ENCODE peak calls at places on chromosomes 6 and 20, in eight cellular contexts. One of them, this sample, is unnamed. For H3K4me1, the result is how much of the 10 kb centered on the place peaks cover.

GRCh38 chr6:3316363-3316762 is 57.6 kb downstream of the PSMG4 start:
- DNase-seq in lower lobe of right lung: no peak
- DNase-seq in tibial nerve: no peak
- DNase-seq in body of pancreas: no peak
- DNase-seq in transverse colon: no peak
- DNase-seq in psoas muscle: peak
- DNase-seq in thoracic aorta: no peak
- DNase-seq in prostate gland: no peak
- DNase-seq in this sample: no peak

GRCh38 chr20:37347891-37348642 is 2.1 kb downstream of the SRC start:
- DNase-seq in prostate gland: no peak
- DNase-seq in psoas muscle: no peak
- DNase-seq in thoracic aorta: no peak
- DNase-seq in tibial nerve: no peak
- DNase-seq in lower lobe of right lung: no peak
- DNase-seq in body of pancreas: no peak
- DNase-seq in transverse colon: no peak
- DNase-seq in this sample: peak

GRCh38 chr6:70524721-70525286 is 41.9 kb upstream of the SDHAF4 start:
- DNase-seq in transverse colon: no peak
- DNase-seq in body of pancreas: no peak
- DNase-seq in psoas muscle: no peak
- DNase-seq in prostate gland: no peak
- DNase-seq in tibial nerve: no peak
- DNase-seq in lower lobe of right lung: no peak
- DNase-seq in thoracic aorta: no peak
- DNase-seq in this sample: no peak

GRCh38 chr20:10540636-10541493 is 105.8 kb downstream of the SLX4IP start:
- DNase-seq in tibial nerve: no peak
- DNase-seq in prostate gland: no peak
- DNase-seq in thoracic aorta: no peak
- DNase-seq in lower lobe of right lung: no peak
- DNase-seq in transverse colon: no peak
- DNase-seq in psoas muscle: no peak
- DNase-seq in body of pancreas: no peak
- DNase-seq in this sample: no peak

GRCh38 chr20:45576995-45577394 is 2.1 kb downstream of the WFDC8 start:
- DNase-seq in psoas muscle: no peak
- DNase-seq in thoracic aorta: no peak
- DNase-seq in tibial nerve: no peak
- DNase-seq in prostate gland: no peak
- DNase-seq in transverse colon: no peak
- DNase-seq in lower lobe of right lung: no peak
- DNase-seq in body of pancreas: no peak
- DNase-seq in this sample: no peak

GRCh38 chr6:158593670-158594069 is 33.8 kb downstream of the TMEM181 start:
- DNase-seq in body of pancreas: no peak
- DNase-seq in thoracic aorta: no peak
- DNase-seq in psoas muscle: no peak
- DNase-seq in prostate gland: no peak
- DNase-seq in transverse colon: no peak
- DNase-seq in tibial nerve: no peak
- DNase-seq in lower lobe of right lung: no peak
- DNase-seq in this sample: no peak

GRCh38 chr20:49832632-49833327 is 20.2 kb downstream of the SLC9A8 start:
- DNase-seq in psoas muscle: no peak
- DNase-seq in prostate gland: peak
- DNase-seq in thoracic aorta: no peak
- DNase-seq in tibial nerve: no peak
- DNase-seq in transverse colon: no peak
- DNase-seq in body of pancreas: no peak
- DNase-seq in lower lobe of right lung: no peak
- DNase-seq in this sample: no peak

GRCh38 chr6:106103728-106104109 is 17.6 kb downstream of the PRDM1 start:
- DNase-seq in thoracic aorta: no peak
- DNase-seq in psoas muscle: no peak
- DNase-seq in body of pancreas: no peak
- DNase-seq in prostate gland: peak
- DNase-seq in tibial nerve: no peak
- DNase-seq in transverse colon: peak
- DNase-seq in lower lobe of right lung: no peak
- DNase-seq in this sample: no peak

GRCh38 chr6:30813623-30814136 is 69.3 kb upstream of the IER3 start:
- DNase-seq in tibial nerve: no peak
- DNase-seq in lower lobe of right lung: no peak
- DNase-seq in psoas muscle: no peak
- DNase-seq in prostate gland: no peak
- DNase-seq in thoracic aorta: no peak
- DNase-seq in transverse colon: peak
- DNase-seq in body of pancreas: no peak
- DNase-seq in this sample: no peak

GRCh38 chr6:137697267-137697938 is 169.7 kb upstream of the TNFAIP3 start:
- DNase-seq in body of pancreas: peak
- DNase-seq in psoas muscle: no peak
- DNase-seq in tibial nerve: no peak
- DNase-seq in transverse colon: peak
- DNase-seq in lower lobe of right lung: no peak
- DNase-seq in thoracic aorta: no peak
- DNase-seq in prostate gland: no peak
- DNase-seq in this sample: no peak

GRCh38 chr6:167452338-167453081 is 127.6 kb downstream of the TTLL2 start:
- DNase-seq in lower lobe of right lung: no peak
- DNase-seq in prostate gland: no peak
- DNase-seq in psoas muscle: no peak
- DNase-seq in thoracic aorta: no peak
- DNase-seq in body of pancreas: no peak
- DNase-seq in transverse colon: no peak
- DNase-seq in tibial nerve: no peak
- DNase-seq in this sample: no peak

GRCh38 chr6:118660218-118660569 is 8.8 kb upstream of the CEP85L start:
- DNase-seq in transverse colon: no peak
- DNase-seq in body of pancreas: peak
- DNase-seq in lower lobe of right lung: no peak
- DNase-seq in prostate gland: peak
- DNase-seq in thoracic aorta: no peak
- DNase-seq in psoas muscle: no peak
- DNase-seq in tibial nerve: no peak
- DNase-seq in this sample: no peak

GRCh38 chr6:81228912-81229540 is 523.5 kb downstream of the TENT5A start:
- DNase-seq in psoas muscle: no peak
- DNase-seq in transverse colon: no peak
- DNase-seq in tibial nerve: no peak
- DNase-seq in thoracic aorta: no peak
- DNase-seq in lower lobe of right lung: no peak
- DNase-seq in prostate gland: no peak
- DNase-seq in body of pancreas: no peak
- DNase-seq in this sample: no peak

GRCh38 chr20:1392443-1392692 is 486 bp downstream of the FKBP1A start:
- DNase-seq in thoracic aorta: no peak
- DNase-seq in body of pancreas: peak
- DNase-seq in tibial nerve: no peak
- DNase-seq in prostate gland: no peak
- DNase-seq in psoas muscle: no peak
- DNase-seq in lower lobe of right lung: no peak
- DNase-seq in transverse colon: peak
- DNase-seq in this sample: no peak

GRCh38 chr20:50992733-50993457 is 30.0 kb downstream of the KCNG1 start:
- DNase-seq in prostate gland: peak
- DNase-seq in tibial nerve: no peak
- DNase-seq in lower lobe of right lung: no peak
- DNase-seq in transverse colon: peak
- DNase-seq in body of pancreas: no peak
- DNase-seq in psoas muscle: no peak
- DNase-seq in thoracic aorta: no peak
- DNase-seq in this sample: no peak

GRCh38 chr6:30322527-30323501 is 3.9 kb upstream of the TRIM39 start:
- DNase-seq in transverse colon: no peak
- DNase-seq in tibial nerve: no peak
- DNase-seq in thoracic aorta: no peak
- DNase-seq in psoas muscle: peak
- DNase-seq in body of pancreas: no peak
- DNase-seq in lower lobe of right lung: no peak
- DNase-seq in prostate gland: no peak
- DNase-seq in this sample: no peak

GRCh38 chr6:107816818-107817217 is 7.3 kb downstream of the SCML4 start:
- DNase-seq in transverse colon: no peak
- DNase-seq in thoracic aorta: no peak
- DNase-seq in body of pancreas: peak
- DNase-seq in prostate gland: no peak
- DNase-seq in tibial nerve: no peak
- DNase-seq in psoas muscle: no peak
- DNase-seq in lower lobe of right lung: no peak
- DNase-seq in this sample: no peak

GRCh38 chr20:46004187-46004586 is 4.5 kb upstream of the MMP9 start:
- DNase-seq in transverse colon: no peak
- DNase-seq in psoas muscle: no peak
- DNase-seq in prostate gland: no peak
- DNase-seq in lower lobe of right lung: no peak
- DNase-seq in tibial nerve: no peak
- DNase-seq in body of pancreas: no peak
- DNase-seq in thoracic aorta: no peak
- DNase-seq in this sample: peak

GRCh38 chr6:30684386-30685156 is 1.9 kb downstream of the PPP1R18 start:
- DNase-seq in psoas muscle: peak
- DNase-seq in transverse colon: peak
- DNase-seq in prostate gland: no peak
- DNase-seq in lower lobe of right lung: peak
- DNase-seq in body of pancreas: no peak
- DNase-seq in thoracic aorta: no peak
- DNase-seq in tibial nerve: no peak
- DNase-seq in this sample: peak

GRCh38 chr6:110256366-110256765 is 76.1 kb downstream of the CDC40 start:
- DNase-seq in thoracic aorta: no peak
- DNase-seq in lower lobe of right lung: no peak
- DNase-seq in psoas muscle: no peak
- DNase-seq in prostate gland: no peak
- DNase-seq in transverse colon: no peak
- DNase-seq in body of pancreas: no peak
- DNase-seq in tibial nerve: no peak
- DNase-seq in this sample: no peak

GRCh38 chr20:3510110-3510509 is 39.3 kb downstream of the ATRN start:
- DNase-seq in transverse colon: no peak
- DNase-seq in body of pancreas: peak
- DNase-seq in tibial nerve: no peak
- DNase-seq in thoracic aorta: no peak
- DNase-seq in prostate gland: no peak
- DNase-seq in lower lobe of right lung: no peak
- DNase-seq in psoas muscle: no peak
- DNase-seq in this sample: no peak

GRCh38 chr6:113458368-113459010 is 398.7 kb upstream of the MARCKS start:
- DNase-seq in transverse colon: no peak
- DNase-seq in psoas muscle: no peak
- DNase-seq in body of pancreas: no peak
- DNase-seq in thoracic aorta: no peak
- DNase-seq in prostate gland: no peak
- DNase-seq in tibial nerve: no peak
- DNase-seq in lower lobe of right lung: no peak
- DNase-seq in this sample: no peak

GRCh38 chr6:47690791-47691190 is 7.6 kb upstream of the ADGRF4 start:
- DNase-seq in thoracic aorta: no peak
- DNase-seq in psoas muscle: no peak
- DNase-seq in transverse colon: no peak
- DNase-seq in lower lobe of right lung: no peak
- DNase-seq in tibial nerve: no peak
- DNase-seq in prostate gland: no peak
- DNase-seq in body of pancreas: no peak
- DNase-seq in this sample: no peak
- TF ChIP-seq CTCF in thoracic aorta: no peak
- TF ChIP-seq CTCF in psoas muscle: no peak
- TF ChIP-seq CTCF in transverse colon: no peak
- TF ChIP-seq CTCF in lower lobe of right lung: no peak
- TF ChIP-seq CTCF in tibial nerve: no peak
- TF ChIP-seq CTCF in prostate gland: no peak
- TF ChIP-seq CTCF in body of pancreas: no peak
- TF ChIP-seq CTCF in this sample: no peak

DNA sequence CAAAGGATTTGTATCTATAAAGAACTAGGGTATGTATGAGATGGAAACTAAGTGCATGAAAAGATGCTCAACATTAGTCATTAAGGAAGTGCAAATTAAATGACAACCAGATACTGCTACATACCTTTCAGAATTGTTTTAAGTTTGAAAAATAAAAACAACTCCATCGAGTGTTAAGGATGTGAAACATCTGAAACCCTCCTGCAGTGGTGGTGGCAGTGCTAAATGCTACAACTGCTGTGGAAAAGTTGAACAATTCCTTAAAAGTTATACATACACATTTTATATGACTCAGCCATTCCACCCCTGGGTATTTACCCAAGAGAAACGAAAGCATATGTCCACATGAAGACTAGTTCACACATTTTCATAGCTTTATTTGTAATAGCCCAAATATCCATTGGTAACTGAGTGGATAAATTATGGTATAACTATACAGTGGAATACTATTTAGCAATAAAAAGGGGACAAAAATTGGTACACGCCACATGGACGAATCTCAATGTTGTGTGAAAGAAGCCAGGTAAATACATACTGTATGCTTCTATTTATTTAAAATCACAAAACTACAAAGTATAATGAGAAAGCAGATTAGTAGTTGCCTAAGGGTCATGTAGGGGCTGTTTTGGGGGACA is 10.6 kb downstream of the ARMH2 start:
- DNase-seq in tibial nerve: no peak
- DNase-seq in prostate gland: no peak
- DNase-seq in lower lobe of right lung: no peak
- DNase-seq in thoracic aorta: no peak
- DNase-seq in psoas muscle: no peak
- DNase-seq in body of pancreas: no peak
- DNase-seq in transverse colon: no peak
- DNase-seq in this sample: no peak
- H3K27ac ChIP-seq in tibial nerve: no peak
- H3K27ac ChIP-seq in prostate gland: no peak
- H3K27ac ChIP-seq in lower lobe of right lung: no peak
- H3K27ac ChIP-seq in thoracic aorta: no peak
- H3K27ac ChIP-seq in psoas muscle: no peak
- H3K27ac ChIP-seq in body of pancreas: no peak
- H3K27ac ChIP-seq in transverse colon: no peak
- H3K27ac ChIP-seq in this sample: no peak

DNA sequence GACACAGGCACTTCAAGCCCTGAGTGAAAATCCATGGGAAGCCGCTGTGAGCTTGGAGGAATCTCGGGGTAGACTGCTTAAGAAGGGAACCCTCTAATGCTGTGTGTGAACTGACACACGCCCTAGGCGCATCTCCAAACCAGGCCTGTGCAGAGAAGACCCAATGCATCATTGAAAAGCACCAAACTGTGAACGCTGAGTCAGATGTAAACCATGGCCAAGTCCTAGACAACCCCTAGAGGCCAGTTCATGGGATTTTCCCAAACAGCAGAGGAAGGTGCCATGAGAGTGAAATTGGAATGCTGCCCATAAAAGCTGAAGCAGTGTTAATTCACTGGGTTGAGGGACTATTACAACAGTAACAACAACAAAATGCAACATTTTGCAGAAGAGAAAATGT is 296.5 kb downstream of the SMOC2 start:
- DNase-seq in transverse colon: no peak
- DNase-seq in thoracic aorta: no peak
- DNase-seq in prostate gland: no peak
- DNase-seq in body of pancreas: no peak
- DNase-seq in psoas muscle: no peak
- DNase-seq in lower lobe of right lung: no peak
- DNase-seq in tibial nerve: no peak
- DNase-seq in this sample: no peak
- H3K4me1 ChIP-seq in transverse colon: under half
- H3K4me1 ChIP-seq in thoracic aorta: under half
- H3K4me1 ChIP-seq in prostate gland: under half
- H3K4me1 ChIP-seq in body of pancreas: under half
- H3K4me1 ChIP-seq in psoas muscle: under half
- H3K4me1 ChIP-seq in lower lobe of right lung: under half
- H3K4me1 ChIP-seq in tibial nerve: under half
- H3K4me1 ChIP-seq in this sample: under half

GRCh38 chr6:116633685-116634084 is 17.4 kb downstream of the RSPH4A start:
- DNase-seq in transverse colon: no peak
- DNase-seq in psoas muscle: no peak
- DNase-seq in body of pancreas: peak
- DNase-seq in prostate gland: no peak
- DNase-seq in tibial nerve: no peak
- DNase-seq in lower lobe of right lung: no peak
- DNase-seq in thoracic aorta: no peak
- DNase-seq in this sample: no peak
- TF ChIP-seq CTCF in transverse colon: no peak
- TF ChIP-seq CTCF in psoas muscle: no peak
- TF ChIP-seq CTCF in body of pancreas: peak
- TF ChIP-seq CTCF in prostate gland: no peak
- TF ChIP-seq CTCF in tibial nerve: no peak
- TF ChIP-seq CTCF in lower lobe of right lung: no peak
- TF ChIP-seq CTCF in thoracic aorta: no peak
- TF ChIP-seq CTCF in this sample: no peak

This sample was measured in left lung.